ENCODE peak calls at places on chromosomes 7 and 10, in ten cellular contexts. B, Q, W, H, O, M, S, A, T and C are unnamed samples.

GRCh38 chr10:90745565-90745964 is 112.3 kb downstream of the HTR7 start:
- DNase-seq in T (no peak), W (no peak), A (no peak), H (no peak), Q (no peak), B (no peak), S (no peak), O (no peak), M (no peak), C (no peak)

GRCh38 chr7:48634116-48634632 is 290.2 kb upstream of the CDC14C start:
- DNase-seq in W (no peak), B (no peak), T (no peak), O (no peak), Q (no peak), A (no peak), M (no peak), S (no peak), H (no peak), C (no peak)

GRCh38 chr7:37833107-37833817 is 15.1 kb upstream of the NME8 start:
- DNase-seq in A (no peak), H (peak), Q (no peak), W (no peak), O (peak), B (peak), S (peak), T (no peak), M (peak), C (peak)

GRCh38 chr10:4316166-4316810 is 509.7 kb upstream of the AKR1E2 start:
- DNase-seq in W (peak), T (peak), M (peak), A (peak), Q (no peak), B (peak), S (no peak), H (peak), O (peak), C (no peak)

GRCh38 chr10:5894873-5895272 is 4.8 kb downstream of the FBH1 start:
- DNase-seq in O (no peak), H (no peak), B (peak), Q (no peak), S (no peak), A (no peak), M (no peak), W (peak), T (no peak), C (no peak)

GRCh38 chr7:134811798-134812197 is 32.4 kb downstream of the CALD1 start:
- DNase-seq in T (no peak), H (peak), Q (no peak), O (peak), M (peak), A (no peak), B (no peak), W (no peak), S (no peak), C (no peak)

GRCh38 chr7:7216279-7216678 is 33.9 kb downstream of the C1GALT1 start:
- DNase-seq in B (no peak), O (no peak), W (no peak), H (no peak), M (no peak), T (no peak), Q (no peak), A (no peak), S (no peak), C (no peak)

GRCh38 chr10:27713906-27714305 is 31.7 kb downstream of the MKX start:
- DNase-seq in S (no peak), T (no peak), W (no peak), O (peak), Q (no peak), A (peak), H (no peak), M (no peak), B (no peak), C (no peak)

GRCh38 chr7:29871787-29872398 is 65.6 kb downstream of the WIPF3 start:
- DNase-seq in Q (no peak), S (no peak), O (peak), T (no peak), B (no peak), M (peak), A (peak), W (no peak), H (peak), C (no peak)

GRCh38 chr7:150988230-150989226 is 2.3 kb upstream of the NOS3 start:
- DNase-seq in B (peak), M (peak), H (no peak), A (no peak), Q (no peak), O (no peak), T (no peak), S (peak), W (peak), C (peak)

GRCh38 chr7:70657532-70657931 is 474.4 kb upstream of the GALNT17 start:
- DNase-seq in M (no peak), S (no peak), T (no peak), Q (no peak), H (no peak), B (no peak), A (no peak), W (no peak), O (no peak), C (no peak)

GRCh38 chr10:114458955-114459354 is 54.7 kb upstream of the AFAP1L2 start:
- DNase-seq in B (peak), Q (no peak), H (peak), M (peak), T (no peak), A (no peak), O (no peak), S (peak), W (peak), C (no peak)

GRCh38 chr7:85750454-85750949 is 563.6 kb upstream of the SEMA3D start:
- DNase-seq in T (no peak), S (no peak), Q (peak), B (no peak), A (peak), H (peak), W (no peak), O (peak), M (peak), C (no peak)

GRCh38 chr7:38321515-38321944 is 48.1 kb upstream of the TARP start:
- DNase-seq in B (no peak), H (peak), S (no peak), A (peak), Q (no peak), M (peak), W (no peak), T (no peak), O (peak), C (no peak)

DNA sequence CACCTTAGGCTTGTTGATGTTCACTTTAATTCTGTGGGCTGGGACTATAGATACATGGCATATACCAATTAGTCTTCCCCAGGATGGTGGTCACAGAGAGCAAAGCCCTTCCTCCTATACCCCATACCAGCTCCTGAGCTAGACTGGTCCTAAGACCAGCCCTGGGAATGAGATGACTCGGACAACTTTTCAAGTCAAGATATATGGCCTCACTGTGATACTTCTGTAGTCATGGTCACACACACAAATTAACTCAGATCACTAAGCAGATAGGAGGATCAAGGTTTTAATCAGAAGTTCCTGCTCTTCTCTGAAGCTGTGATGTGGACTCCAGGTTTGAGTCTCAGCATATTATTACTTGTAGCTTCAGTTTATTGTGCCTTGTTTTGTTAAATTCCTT is 53.1 kb downstream of the SLK start:
- DNase-seq in Q (no peak), O (no peak), S (no peak), H (no peak), A (peak), T (no peak), B (no peak), M (no peak), W (no peak), C (no peak)
- TF ChIP-seq CTCF in Q (no peak), O (no peak), S (no peak), H (no peak), A (no peak), T (no peak), B (no peak), M (no peak), W (no peak), C (no peak)

DNA sequence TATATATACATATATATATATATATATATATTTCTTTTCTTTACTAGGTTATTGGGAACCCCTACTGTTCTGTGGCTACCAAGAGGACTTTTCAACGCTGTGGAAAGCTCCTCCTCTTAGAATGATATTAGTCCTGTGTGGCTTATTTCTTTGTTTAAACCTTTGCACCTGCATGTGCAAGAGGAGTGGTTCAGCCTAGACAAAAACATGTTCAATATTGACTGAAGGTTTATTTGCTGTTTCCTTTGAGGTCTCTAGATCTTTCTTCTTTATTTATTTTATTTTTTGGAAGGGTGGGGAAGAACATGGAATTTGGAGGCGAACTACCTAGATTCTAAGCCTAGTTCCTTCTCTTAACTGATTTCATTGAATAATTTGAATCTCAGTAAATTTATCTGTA is 118.1 kb downstream of the GNAT3 start:
- DNase-seq in O (no peak), Q (no peak), H (no peak), B (no peak), M (no peak), A (no peak), W (no peak), S (no peak), T (no peak), C (no peak)
- TF ChIP-seq CTCF in O (no peak), Q (no peak), H (no peak), B (no peak), M (no peak), A (no peak), W (no peak), S (no peak), T (no peak), C (no peak)

DNA sequence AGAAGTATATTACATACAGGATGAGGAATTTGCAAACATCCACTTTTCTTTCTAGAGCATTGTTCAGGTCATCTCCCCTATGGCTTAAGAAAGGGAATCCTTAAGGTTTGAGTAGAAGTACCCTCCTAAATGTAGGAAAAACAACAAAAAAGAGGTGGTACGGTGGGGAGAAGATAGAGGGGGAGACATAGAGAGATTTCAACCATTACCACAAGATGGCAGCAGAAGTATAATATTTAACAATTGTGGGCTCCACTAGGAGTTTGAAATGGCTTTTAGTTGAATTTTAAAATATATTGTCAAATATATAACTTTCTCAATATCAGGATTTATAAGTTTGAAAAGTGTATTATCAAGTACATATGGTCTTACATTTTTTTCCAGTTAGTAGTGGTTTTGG is 72.7 kb upstream of the PRKG1 start:
- DNase-seq in W (no peak), H (peak), M (peak), Q (no peak), O (peak), B (no peak), A (no peak), S (no peak), T (no peak), C (no peak)
- TF ChIP-seq CTCF in W (peak), H (peak), M (peak), Q (peak), O (peak), B (peak), A (peak), S (peak), T (peak), C (peak)

DNA sequence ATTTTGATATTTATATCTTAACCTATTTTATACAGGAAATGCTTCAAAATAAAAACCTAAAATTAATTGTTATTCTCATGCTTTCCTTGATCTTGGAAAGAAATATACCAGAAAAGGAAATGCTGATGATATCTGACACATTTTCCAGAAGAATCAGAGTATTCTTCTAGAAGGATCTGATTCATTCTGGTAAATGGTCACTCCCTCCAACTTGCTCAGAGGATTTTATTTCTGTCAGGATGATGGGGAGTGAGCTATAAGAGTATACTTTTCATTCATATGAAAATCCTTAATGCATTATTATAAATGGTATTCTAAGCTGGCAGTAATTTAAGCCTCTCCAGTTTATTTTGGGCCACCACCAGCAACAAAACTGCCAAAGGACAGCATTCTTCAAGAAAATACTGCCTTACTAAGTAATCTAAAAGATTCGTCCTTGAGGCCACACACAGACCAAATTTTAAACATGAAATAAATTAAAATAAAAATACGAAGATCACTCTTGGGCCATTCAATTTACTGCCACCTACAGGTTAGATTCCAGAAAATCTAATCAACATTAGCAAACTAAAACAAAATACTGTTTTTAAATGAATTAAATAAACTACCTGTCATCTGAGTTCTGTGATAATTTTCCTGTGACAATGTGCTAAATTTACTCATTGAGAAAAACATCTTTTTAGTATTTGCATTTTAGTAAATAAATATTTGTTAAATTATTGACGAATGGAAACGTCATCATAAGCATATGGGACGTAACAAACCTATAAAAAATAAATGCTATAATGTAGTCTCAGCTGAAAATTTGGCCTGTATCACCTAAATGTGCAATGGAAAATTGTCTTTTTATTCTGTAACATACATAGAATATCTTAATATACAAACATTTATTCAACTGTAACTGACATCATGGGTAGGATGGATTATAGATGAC is 71.9 kb downstream of the ITGB8 start:
- DNase-seq in B (no peak), W (no peak), S (no peak), O (peak), H (no peak), A (no peak), Q (no peak), M (peak), T (no peak), C (no peak)
- TF ChIP-seq CTCF in B (peak), W (peak), S (peak), O (peak), H (peak), A (peak), Q (peak), M (peak), T (peak), C (peak)

GRCh38 chr10:66176772-66177171 is 749.1 kb upstream of the LRRTM3 start:
- DNase-seq in M (peak), W (no peak), O (peak), Q (no peak), S (no peak), T (no peak), A (no peak), B (no peak), H (peak), C (no peak)

GRCh38 chr10:66183028-66183427 is 742.8 kb upstream of the LRRTM3 start:
- DNase-seq in W (no peak), S (no peak), Q (no peak), A (no peak), T (no peak), M (no peak), B (no peak), O (no peak), H (no peak), C (no peak)

GRCh38 chr10:66180651-66181318 is 745.1 kb upstream of the LRRTM3 start:
- DNase-seq in A (peak), W (no peak), O (peak), Q (peak), H (peak), T (no peak), S (no peak), M (peak), B (no peak), C (peak)
- TF ChIP-seq CTCF in A (peak), W (peak), O (peak), Q (peak), H (peak), T (peak), S (peak), M (peak), B (peak), C (peak)

GRCh38 chr10:86331861-86332260 is 34.7 kb downstream of the GRID1 start:
- DNase-seq in B (no peak), S (no peak), Q (no peak), H (no peak), A (no peak), W (no peak), T (no peak), M (no peak), O (no peak), C (no peak)

GRCh38 chr10:86333813-86334514 is 32.6 kb downstream of the GRID1 start:
- DNase-seq in T (no peak), O (no peak), B (no peak), S (no peak), A (no peak), Q (no peak), M (no peak), W (no peak), H (no peak), C (no peak)

GRCh38 chr10:86329093-86329710 is 37.4 kb downstream of the GRID1 start:
- DNase-seq in B (no peak), M (no peak), T (no peak), A (no peak), W (no peak), O (no peak), Q (no peak), S (no peak), H (no peak), C (no peak)

GRCh38 chr10:86329896-86330680 is 36.5 kb downstream of the GRID1 start:
- DNase-seq in O (no peak), A (no peak), H (no peak), T (no peak), S (no peak), B (no peak), W (no peak), Q (no peak), M (no peak), C (no peak)

GRCh38 chr10:86330778-86331763 is 35.5 kb downstream of the GRID1 start:
- DNase-seq in M (no peak), O (no peak), A (no peak), B (no peak), S (no peak), H (no peak), T (no peak), Q (no peak), W (no peak), C (no peak)
- TF ChIP-seq CTCF in M (no peak), O (no peak), A (peak), B (no peak), S (no peak), H (no peak), T (no peak), Q (peak), W (no peak), C (peak)

GRCh38 chr10:124648738-124649137 is 95.4 kb downstream of the FAM53B start:
- DNase-seq in A (peak), W (peak), B (peak), T (peak), O (peak), H (peak), S (peak), Q (no peak), M (peak), C (no peak)
- TF ChIP-seq CTCF in A (no peak), W (no peak), B (no peak), T (no peak), O (no peak), H (no peak), S (no peak), Q (no peak), M (no peak), C (no peak)